ENCODE peak calls at places on chromosomes 16 and 17, in nine cellular contexts. S, B, U, X, G, I, O, T and N are unnamed samples.

GRCh38 chr17:16484445-16485169 is 7.4 kb downstream of the LRRC75A start:
- DNase-seq in S (no peak), B (no peak), U (no peak), X (no peak), G (no peak), I (no peak), O (no peak), T (no peak), N (no peak)

GRCh38 chr17:64066709-64067108 is 46.3 kb upstream of the ICAM2 start:
- DNase-seq in S (no peak), B (no peak), U (no peak), X (no peak), G (no peak), I (no peak), O (no peak), T (no peak), N (no peak)

GRCh38 chr17:73856585-73856984 is 212.3 kb upstream of the SDK2 start:
- DNase-seq in S (no peak), B (no peak), U (no peak), X (no peak), G (no peak), I (no peak), O (no peak), T (no peak), N (no peak)

GRCh38 chr16:67240506-67240905 is 6.8 kb downstream of the FHOD1 start:
- DNase-seq in S (no peak), B (no peak), U (peak), X (peak), G (no peak), I (peak), O (no peak), T (peak), N (no peak)

GRCh38 chr16:58678269-58678668 is 6.3 kb downstream of the SLC38A7 start:
- DNase-seq in S (no peak), B (no peak), U (no peak), X (no peak), G (no peak), I (no peak), O (no peak), T (no peak), N (no peak)

GRCh38 chr17:82212331-82213250 is at the start of gene CCDC57:
- DNase-seq in S (peak), B (peak), U (peak), X (peak), G (no peak), I (no peak), O (no peak), T (peak), N (no peak)

GRCh38 chr17:15896277-15896676 is 48.7 kb upstream of the ADORA2B start:
- DNase-seq in S (no peak), B (no peak), U (no peak), X (no peak), G (no peak), I (no peak), O (no peak), T (no peak), N (no peak)

GRCh38 chr16:85306071-85306792 is 194.0 kb upstream of the CIBAR2 start:
- DNase-seq in S (peak), B (peak), U (peak), X (peak), G (peak), I (peak), O (peak), T (peak), N (no peak)

GRCh38 chr17:38602862-38603785 is 2.6 kb downstream of the SRCIN1 start:
- DNase-seq in S (no peak), B (no peak), U (no peak), X (no peak), G (no peak), I (no peak), O (no peak), T (peak), N (no peak)

GRCh38 chr17:79950711-79951110 is 85.0 kb downstream of the TBC1D16 start:
- DNase-seq in S (no peak), B (no peak), U (peak), X (no peak), G (no peak), I (no peak), O (no peak), T (peak), N (no peak)

GRCh38 chr17:57419940-57420522 is 163.7 kb downstream of the MSI2 start:
- DNase-seq in S (no peak), B (no peak), U (no peak), X (no peak), G (no peak), I (no peak), O (no peak), T (no peak), N (no peak)

GRCh38 chr17:50806141-50806643 is 29.2 kb upstream of the WFIKKN2 start:
- DNase-seq in S (no peak), B (no peak), U (no peak), X (no peak), G (peak), I (no peak), O (no peak), T (no peak), N (no peak)

GRCh38 chr17:45910667-45911066 is 16.3 kb downstream of the MAPT start:
- DNase-seq in S (no peak), B (no peak), U (no peak), X (no peak), G (no peak), I (no peak), O (no peak), T (no peak), N (no peak)

GRCh38 chr17:3531266-3532101 is 26.1 kb downstream of the TRPV3 start:
- DNase-seq in S (no peak), B (no peak), U (no peak), X (no peak), G (no peak), I (no peak), O (no peak), T (no peak), N (no peak)

GRCh38 chr17:78745407-78746088 is 36.5 kb downstream of the CYTH1 start:
- DNase-seq in S (peak), B (no peak), U (peak), X (no peak), G (peak), I (no peak), O (no peak), T (no peak), N (no peak)

GRCh38 chr16:2471016-2471652 is at the start of gene NTN3:
- DNase-seq in S (peak), B (no peak), U (no peak), X (no peak), G (no peak), I (no peak), O (no peak), T (no peak), N (no peak)

GRCh38 chr17:43028221-43028861 is 3.3 kb downstream of the RND2 start:
- DNase-seq in S (no peak), B (no peak), U (no peak), X (no peak), G (no peak), I (no peak), O (no peak), T (no peak), N (no peak)

GRCh38 chr16:86307518-86307903 is 202.8 kb upstream of the FOXF1 start:
- DNase-seq in S (peak), B (no peak), U (peak), X (no peak), G (no peak), I (no peak), O (no peak), T (no peak), N (no peak)

GRCh38 chr16:56603589-56603988 is 4.8 kb upstream of the MT2A start:
- DNase-seq in S (peak), B (no peak), U (peak), X (no peak), G (peak), I (peak), O (no peak), T (peak), N (no peak)

GRCh38 chr16:53821957-53822625 is 118.1 kb downstream of the FTO start:
- DNase-seq in S (peak), B (no peak), U (peak), X (no peak), G (no peak), I (peak), O (no peak), T (no peak), N (no peak)

GRCh38 chr17:45384800-45385262 is 47.8 kb downstream of the ARHGAP27 start:
- DNase-seq in S (no peak), B (no peak), U (no peak), X (no peak), G (no peak), I (no peak), O (no peak), T (no peak), N (no peak)

GRCh38 chr17:69093279-69093789 is 32.6 kb upstream of the ABCA9 start:
- DNase-seq in S (no peak), B (no peak), U (no peak), X (no peak), G (no peak), I (no peak), O (no peak), T (no peak), N (no peak)

GRCh38 chr17:64377769-64378282 is 12.8 kb downstream of the PECAM1 start:
- DNase-seq in S (peak), B (no peak), U (peak), X (no peak), G (no peak), I (no peak), O (no peak), T (no peak), N (no peak)

GRCh38 chr17:43328650-43329049 is 70.1 kb upstream of the ARL4D start:
- DNase-seq in S (no peak), B (no peak), U (no peak), X (no peak), G (no peak), I (no peak), O (no peak), T (no peak), N (no peak)

GRCh38 chr16:2985457-2985856 is 5.2 kb upstream of the PKMYT1 start:
- DNase-seq in S (no peak), B (no peak), U (no peak), X (no peak), G (no peak), I (no peak), O (no peak), T (peak), N (no peak)

GRCh38 chr16:2386990-2387389 is 42.3 kb upstream of the CCNF start:
- DNase-seq in S (no peak), B (no peak), U (no peak), X (no peak), G (no peak), I (no peak), O (no peak), T (no peak), N (no peak)

GRCh38 chr17:33968350-33969044 is 286.6 kb upstream of the CCL2 start:
- DNase-seq in S (no peak), B (no peak), U (peak), X (no peak), G (no peak), I (no peak), O (no peak), T (no peak), N (no peak)

GRCh38 chr16:1787056-1787321 is 4.2 kb downstream of the NUBP2 start:
- DNase-seq in S (no peak), B (no peak), U (no peak), X (no peak), G (no peak), I (no peak), O (no peak), T (no peak), N (no peak)